ENCODE peak calls at places on chromosome 18, in nine cellular contexts. R is activated CD4-positive, alpha-beta T cell treated with anti-CD3 and anti-CD28 coated beads, Interleukin-2, amount 50 U/mL, for 4 hours; Q is activated CD8-positive, alpha-beta T cell treated with anti-CD3 and anti-CD28 coated beads for 36 hours; K is H9; T is iPS DF 19.7; C is OCI-LY7; P is NCI-H446 treated with DMSO at 0.1 percent for 48 hours; W is IMR-90; J is dorsolateral prefrontal cortex. M is an unnamed sample.

GRCh38 chr18:57409650-57410049 is 25.5 kb upstream of the ONECUT2 start:
- DNase-seq in R (no peak), K (no peak), C (no peak), Q (no peak), P (no peak), T (no peak), J (no peak), W (no peak), M (no peak)

GRCh38 chr18:76445275-76445674 is 49.8 kb downstream of the ZNF516 start:
- DNase-seq in P (no peak), C (no peak), K (no peak), J (no peak), Q (no peak), R (no peak), W (peak; percentile 84), T (no peak), M (no peak)

GRCh38 chr18:54829856-54830255 is 1.6 kb downstream of the RAB27B start:
- DNase-seq in J (no peak), Q (no peak), P (no peak), T (no peak), R (no peak), C (no peak), K (no peak), W (no peak), M (no peak)

GRCh38 chr18:75212626-75213110 is 2.1 kb downstream of the TSHZ1 start:
- DNase-seq in C (no peak), W (no peak), J (no peak), R (no peak), K (no peak), P (no peak), Q (no peak), T (no peak), M (no peak)

GRCh38 chr18:55523001-55523400 is 65.0 kb downstream of the TCF4 start:
- DNase-seq in C (no peak), Q (no peak), W (no peak), J (no peak), K (no peak), R (no peak), T (no peak), P (no peak), M (no peak)

GRCh38 chr18:22831441-22831904 is 101.7 kb upstream of the RBBP8 start:
- DNase-seq in P (no peak), Q (peak; percentile 36), J (no peak), W (peak; percentile 91), C (peak; percentile 10), K (no peak), R (no peak), T (no peak), M (no peak)

GRCh38 chr18:29313312-29313711 is 1136.4 kb upstream of the CDH2 start:
- DNase-seq in Q (no peak), W (no peak), C (no peak), P (no peak), T (no peak), R (no peak), K (no peak), J (no peak), M (no peak)

GRCh38 chr18:36808681-36809080 is 20.1 kb downstream of the TPGS2 start:
- DNase-seq in Q (no peak), T (no peak), J (no peak), W (peak; percentile 91), K (no peak), C (no peak), R (no peak), P (no peak), M (no peak)

GRCh38 chr18:48600046-48600745 is 61.4 kb downstream of the CTIF start:
- DNase-seq in C (no peak), W (no peak), Q (no peak), T (no peak), R (no peak), K (no peak), P (no peak), J (no peak), M (no peak)

GRCh38 chr18:77366725-77367641 is 117.3 kb downstream of the GALR1 start:
- DNase-seq in T (no peak), K (no peak), J (peak; percentile 73), R (no peak), Q (no peak), W (no peak), P (peak; percentile 69), C (no peak), M (peak; percentile 39)

GRCh38 chr18:65592419-65592818 is 158.4 kb upstream of the CDH7 start:
- DNase-seq in J (no peak), Q (no peak), P (no peak), R (no peak), C (no peak), W (no peak), T (no peak), K (no peak), M (no peak)

GRCh38 chr18:11759456-11759855 is 70.4 kb downstream of the GNAL start:
- DNase-seq in P (no peak), Q (no peak), J (no peak), W (no peak), R (no peak), C (no peak), K (no peak), T (no peak), M (no peak)

GRCh38 chr18:24402209-24402785 is 4.7 kb upstream of the OSBPL1A start:
- DNase-seq in C (peak; percentile 4), W (no peak), K (peak; percentile 42), P (no peak), R (no peak), J (no peak), T (no peak), Q (peak; percentile 43), M (no peak)

GRCh38 chr18:8874872-8875271 is 169.5 kb downstream of the MTCL1 start:
- DNase-seq in R (no peak), T (no peak), K (no peak), W (no peak), C (no peak), J (no peak), Q (no peak), P (no peak), M (no peak)

GRCh38 chr18:13272411-13272810 is 53.9 kb downstream of the LDLRAD4 start:
- DNase-seq in Q (no peak), R (no peak), C (no peak), J (no peak), K (no peak), P (no peak), T (no peak), W (no peak), M (no peak)

GRCh38 chr18:75183973-75184372 is 25.0 kb downstream of the PTGR3 start:
- DNase-seq in K (no peak), W (no peak), J (no peak), P (no peak), R (no peak), Q (no peak), T (no peak), C (no peak), M (no peak)

GRCh38 chr18:50429207-50429948 is 54.5 kb downstream of the SKA1 start:
- DNase-seq in J (no peak), T (no peak), W (peak; percentile 12), C (peak; percentile 32), R (no peak), Q (no peak), P (peak; percentile 4), K (no peak), M (no peak)

GRCh38 chr18:3625717-3626091 is 175.7 kb downstream of the TGIF1 start:
- DNase-seq in P (no peak), K (no peak), J (no peak), C (no peak), Q (no peak), R (no peak), T (no peak), W (peak; percentile 19), M (no peak)

GRCh38 chr18:34880403-34880802 is 160.8 kb upstream of the MAPRE2 start:
- DNase-seq in C (no peak), Q (no peak), W (no peak), P (no peak), R (no peak), J (no peak), T (no peak), K (no peak), M (no peak)

GRCh38 chr18:45760443-45761036 is 36.6 kb downstream of the SLC14A1 start:
- DNase-seq in R (no peak), Q (no peak), W (peak; percentile 38), P (no peak), T (peak; percentile 75), C (no peak), J (no peak), K (no peak), M (no peak)

GRCh38 chr18:9153281-9153680 is 16.7 kb downstream of the ANKRD12 start:
- DNase-seq in W (no peak), T (no peak), R (no peak), J (no peak), Q (no peak), P (no peak), K (no peak), C (no peak), M (no peak)

GRCh38 chr18:63290456-63291200 is 28.9 kb downstream of the BCL2 start:
- DNase-seq in T (no peak), P (no peak), Q (peak; percentile 70), W (no peak), R (peak; percentile 54), K (no peak), C (no peak), J (no peak), M (no peak)

GRCh38 chr18:34947711-34948125 is 93.5 kb upstream of the MAPRE2 start:
- DNase-seq in C (no peak), P (no peak), J (no peak), T (no peak), Q (no peak), K (no peak), W (peak; percentile 65), R (no peak), M (no peak)

GRCh38 chr18:50637961-50638622 is 78.2 kb downstream of the MAPK4 start:
- DNase-seq in Q (no peak), P (no peak), J (no peak), K (no peak), R (no peak), W (no peak), C (no peak), T (no peak), M (no peak)

GRCh38 chr18:58766164-58766563 is 94.9 kb downstream of the MALT1 start:
- DNase-seq in C (no peak), W (no peak), K (peak; percentile 2), T (no peak), J (no peak), Q (no peak), R (no peak), P (no peak), M (no peak)

GRCh38 chr18:30132959-30133358 is 909.6 kb downstream of the DSC3 start:
- DNase-seq in Q (no peak), C (no peak), J (no peak), W (no peak), T (no peak), K (no peak), P (no peak), R (no peak), M (no peak)

GRCh38 chr18:12328179-12328823 is 20.3 kb downstream of the TUBB6 start:
- DNase-seq in C (no peak), Q (no peak), P (no peak), J (no peak), K (no peak), T (no peak), R (no peak), W (no peak), M (no peak)

GRCh38 chr18:49562481-49563129 is 748 bp downstream of the LIPG start:
- DNase-seq in R (no peak), T (no peak), P (no peak), C (no peak), Q (no peak), K (peak; percentile 50), W (no peak), J (no peak), M (no peak)

GRCh38 chr18:35756506-35757117 is 175.1 kb downstream of the GALNT1 start:
- DNase-seq in R (peak; percentile 27), P (peak; percentile 57), Q (peak; percentile 62), W (peak; percentile 59), T (no peak), C (peak; percentile 56), J (no peak), K (peak; percentile 72), M (no peak)

GRCh38 chr18:36195427-36196122 is 8.3 kb downstream of the MOCOS start:
- DNase-seq in Q (no peak), J (no peak), R (no peak), K (no peak), C (no peak), P (no peak), T (no peak), W (no peak), M (no peak)